ENCODE peak calls at places on chromosomes 3 and 15, in nine cellular contexts. J, T, L, C, I, H, Z, B and P are unnamed samples. For H3K4me1, the result is how much of the 10 kb centered on the place peaks cover.

GRCh38 chr15:87500240-87500639 is 756.3 kb downstream of the NTRK3 start:
- DNase-seq in J (no peak), T (no peak), L (no peak), C (peak), I (no peak), H (no peak), Z (no peak), B (no peak), P (no peak)

GRCh38 chr3:125433611-125434041 is 58.5 kb upstream of the ZNF148 start:
- DNase-seq in J (no peak), T (no peak), L (no peak), C (no peak), I (no peak), H (no peak), Z (no peak), B (peak), P (no peak)

GRCh38 chr15:96409231-96410138 is 79.0 kb downstream of the NR2F2 start:
- DNase-seq in J (no peak), T (no peak), L (no peak), C (peak), I (no peak), H (peak), Z (peak), B (no peak), P (no peak)

GRCh38 chr3:194446172-194446571 is 40.6 kb downstream of the ATP13A3 start:
- DNase-seq in J (no peak), T (no peak), L (no peak), C (no peak), I (no peak), H (no peak), Z (no peak), B (no peak), P (no peak)

GRCh38 chr3:171936231-171936841 is 93.2 kb downstream of the TMEM212 start:
- DNase-seq in J (no peak), T (no peak), L (peak), C (no peak), I (no peak), H (peak), Z (no peak), B (peak), P (no peak)

GRCh38 chr15:77869021-77869895 is 208.3 kb downstream of the TBC1D2B start:
- DNase-seq in J (no peak), T (no peak), L (no peak), C (no peak), I (no peak), H (no peak), Z (no peak), B (no peak), P (no peak)

GRCh38 chr3:119731545-119732343 is 28.9 kb downstream of the CFAP91 start:
- DNase-seq in J (no peak), T (no peak), L (no peak), C (no peak), I (no peak), H (no peak), Z (peak), B (no peak), P (no peak)

GRCh38 chr15:40787344-40787841 is 17.6 kb downstream of the C15orf62 start:
- DNase-seq in J (no peak), T (no peak), L (no peak), C (peak), I (peak), H (peak), Z (no peak), B (peak), P (peak)

GRCh38 chr15:60326824-60327654 is 70.7 kb downstream of the ANXA2 start:
- DNase-seq in J (no peak), T (peak), L (no peak), C (peak), I (no peak), H (peak), Z (peak), B (peak), P (peak)

GRCh38 chr3:61202086-61202485 is 49.2 kb downstream of the FHIT start:
- DNase-seq in J (no peak), T (no peak), L (no peak), C (no peak), I (no peak), H (no peak), Z (no peak), B (no peak), P (no peak)

GRCh38 chr3:59480486-59480995 is 430.7 kb upstream of the CFAP20DC start:
- DNase-seq in J (no peak), T (no peak), L (no peak), C (no peak), I (no peak), H (no peak), Z (no peak), B (no peak), P (no peak)

GRCh38 chr15:62392411-62392810 is 227.3 kb upstream of the C2CD4B start:
- DNase-seq in J (no peak), T (peak), L (peak), C (peak), I (no peak), H (peak), Z (peak), B (no peak), P (peak)

GRCh38 chr15:51649659-51650521 is 27.3 kb upstream of the DMXL2 start:
- DNase-seq in J (no peak), T (peak), L (no peak), C (peak), I (no peak), H (peak), Z (peak), B (peak), P (no peak)

GRCh38 chr15:74443100-74443909 is 9.5 kb upstream of the SEMA7A start:
- DNase-seq in J (no peak), T (no peak), L (no peak), C (no peak), I (no peak), H (no peak), Z (peak), B (no peak), P (no peak)

GRCh38 chr3:149816986-149817385 is 4.0 kb downstream of the RNF13 start:
- DNase-seq in J (no peak), T (no peak), L (no peak), C (no peak), I (no peak), H (no peak), Z (no peak), B (no peak), P (no peak)

GRCh38 chr15:68694111-68694510 is 115.3 kb downstream of the CORO2B start:
- DNase-seq in J (no peak), T (no peak), L (no peak), C (no peak), I (no peak), H (no peak), Z (no peak), B (no peak), P (no peak)

GRCh38 chr3:183764854-183765731 is 60.3 kb downstream of the MAP6D1 start:
- DNase-seq in J (no peak), T (no peak), L (no peak), C (no peak), I (no peak), H (peak), Z (no peak), B (peak), P (no peak)

GRCh38 chr3:141368062-141368924 is at the start of gene ZBTB38:
- DNase-seq in J (peak), T (peak), L (peak), C (peak), I (peak), H (peak), Z (peak), B (peak), P (peak)

DNA sequence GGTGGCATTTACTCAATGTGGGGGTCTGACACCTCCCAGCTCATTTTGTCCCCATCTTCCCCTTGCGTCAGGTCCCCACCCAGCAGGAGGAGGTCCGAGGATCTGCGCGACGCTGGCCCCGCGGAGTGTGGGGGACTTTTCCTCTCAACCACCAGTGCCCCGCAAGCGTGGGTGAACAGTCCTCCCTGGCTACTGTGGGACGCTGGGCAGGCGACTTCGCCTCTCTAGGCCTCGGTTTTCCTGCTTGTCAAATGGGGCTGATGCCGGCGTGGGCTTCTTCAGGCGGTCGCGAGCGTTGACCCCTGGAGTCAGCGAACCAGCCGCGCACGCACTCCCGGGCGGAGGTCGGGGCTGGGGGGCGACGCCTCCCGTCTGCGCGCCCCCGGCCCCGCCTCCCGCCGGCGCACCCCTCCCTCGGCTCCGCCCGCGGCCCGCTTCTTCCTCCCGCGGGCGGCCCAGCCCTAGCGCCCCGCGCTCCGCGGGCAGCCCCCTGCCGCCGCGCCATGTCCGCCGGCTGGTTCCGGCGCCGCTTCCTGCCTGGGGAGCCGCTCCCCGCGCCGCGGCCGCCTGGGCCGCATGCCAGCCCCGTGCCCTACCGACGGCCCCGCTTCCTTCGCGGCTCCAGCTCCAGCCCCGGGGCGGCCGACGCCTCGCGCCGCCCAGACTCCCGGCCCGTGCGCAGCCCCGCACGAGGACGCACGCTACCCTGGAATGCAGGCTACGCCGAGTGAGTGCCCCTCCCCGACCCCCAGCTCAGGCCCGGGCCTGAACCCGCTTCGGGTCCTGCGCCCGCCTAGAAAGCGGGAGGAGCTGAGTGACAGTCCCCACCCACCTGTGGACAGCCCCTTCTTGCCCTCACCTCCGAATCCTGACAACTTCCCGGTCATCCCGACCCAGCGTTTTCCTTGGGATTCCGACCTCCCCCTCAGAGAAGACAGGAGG is at the start of gene PPM1M:
- DNase-seq in J (peak), T (peak), L (peak), C (peak), I (no peak), H (peak), Z (peak), B (no peak), P (peak)
- H3K4me1 ChIP-seq in J (under half), T (under half), L (under half), C (under half), I (under half), H (under half), Z (under half), B (under half), P (under half)

GRCh38 chr3:29335438-29335837 is 54.6 kb downstream of the RBMS3 start:
- DNase-seq in J (peak), T (peak), L (peak), C (peak), I (peak), H (peak), Z (peak), B (no peak), P (peak)

GRCh38 chr3:29333520-29333919 is 52.6 kb downstream of the RBMS3 start:
- DNase-seq in J (no peak), T (no peak), L (no peak), C (no peak), I (no peak), H (no peak), Z (no peak), B (no peak), P (no peak)

GRCh38 chr3:29331830-29332637 is 51.2 kb downstream of the RBMS3 start:
- DNase-seq in J (no peak), T (no peak), L (no peak), C (no peak), I (peak), H (no peak), Z (no peak), B (no peak), P (no peak)

GRCh38 chr3:29335921-29336320 is 55.0 kb downstream of the RBMS3 start:
- DNase-seq in J (no peak), T (no peak), L (no peak), C (no peak), I (no peak), H (no peak), Z (no peak), B (no peak), P (no peak)

GRCh38 chr3:29334652-29335189 is 53.9 kb downstream of the RBMS3 start:
- DNase-seq in J (no peak), T (no peak), L (no peak), C (no peak), I (no peak), H (no peak), Z (no peak), B (no peak), P (no peak)
- H3K4me3 ChIP-seq in J (no peak), T (peak), L (peak), C (no peak), I (peak), H (no peak), Z (no peak), B (no peak), P (no peak)

DNA sequence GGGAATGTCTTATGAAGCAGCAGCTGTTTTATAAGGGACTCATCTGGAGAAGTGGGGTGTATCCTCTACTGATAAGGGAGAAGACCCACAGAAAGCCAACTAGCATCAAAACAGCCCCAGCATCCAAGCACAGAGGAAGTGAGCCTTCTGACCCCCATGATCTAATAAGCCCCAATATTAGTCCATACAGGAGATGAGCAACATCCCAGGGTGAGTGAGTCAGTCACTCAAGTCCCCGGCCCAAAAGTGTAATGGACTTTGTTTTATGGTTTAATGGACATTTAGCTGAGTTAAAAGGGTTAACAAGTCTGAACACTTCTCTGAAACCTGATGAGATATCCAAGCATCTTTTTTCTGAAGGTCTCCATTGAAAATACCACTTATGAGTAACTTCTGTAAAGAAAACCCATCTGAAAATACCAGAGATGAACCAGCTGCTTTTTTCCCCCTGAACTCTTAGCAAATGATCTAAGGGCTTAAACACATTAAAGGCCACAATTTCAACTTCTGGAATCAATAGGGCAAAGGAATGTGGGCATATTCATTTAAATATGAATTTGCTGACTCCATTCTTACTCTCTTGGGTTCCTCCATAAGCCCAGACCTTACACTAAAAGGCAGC is 115.6 kb downstream of the GREM1 start:
- DNase-seq in J (no peak), T (no peak), L (no peak), C (no peak), I (no peak), H (no peak), Z (no peak), B (no peak), P (no peak)
- TF ChIP-seq CTCF in J (no peak), T (no peak), L (no peak), C (no peak), I (no peak), H (no peak), Z (no peak), B (no peak), P (no peak)

GRCh38 chr3:52477076-52477895 is 17.9 kb upstream of the STAB1 start:
- DNase-seq in J (no peak), T (no peak), L (no peak), C (no peak), I (no peak), H (no peak), Z (no peak), B (no peak), P (no peak)
- H3K4me1 ChIP-seq in J (under half), T (under half), L (under half), C (under half), I (under half), H (under half), Z (under half), B (under half), P (under half)

GRCh38 chr3:185584681-185585080 is 1.4 kb upstream of the SENP2 start:
- DNase-seq in J (no peak), T (no peak), L (no peak), C (no peak), I (no peak), H (no peak), Z (no peak), B (peak), P (no peak)

GRCh38 chr3:185583925-185584324 is 2.2 kb upstream of the SENP2 start:
- DNase-seq in J (no peak), T (no peak), L (no peak), C (peak), I (no peak), H (peak), Z (peak), B (no peak), P (peak)

GRCh38 chr3:185586644-185586964 is 509 bp downstream of the SENP2 start:
- DNase-seq in J (no peak), T (no peak), L (no peak), C (no peak), I (no peak), H (no peak), Z (no peak), B (no peak), P (no peak)

GRCh38 chr3:185585523-185585861 is 603 bp upstream of the SENP2 start:
- DNase-seq in J (no peak), T (no peak), L (no peak), C (no peak), I (no peak), H (peak), Z (no peak), B (no peak), P (peak)

DNA sequence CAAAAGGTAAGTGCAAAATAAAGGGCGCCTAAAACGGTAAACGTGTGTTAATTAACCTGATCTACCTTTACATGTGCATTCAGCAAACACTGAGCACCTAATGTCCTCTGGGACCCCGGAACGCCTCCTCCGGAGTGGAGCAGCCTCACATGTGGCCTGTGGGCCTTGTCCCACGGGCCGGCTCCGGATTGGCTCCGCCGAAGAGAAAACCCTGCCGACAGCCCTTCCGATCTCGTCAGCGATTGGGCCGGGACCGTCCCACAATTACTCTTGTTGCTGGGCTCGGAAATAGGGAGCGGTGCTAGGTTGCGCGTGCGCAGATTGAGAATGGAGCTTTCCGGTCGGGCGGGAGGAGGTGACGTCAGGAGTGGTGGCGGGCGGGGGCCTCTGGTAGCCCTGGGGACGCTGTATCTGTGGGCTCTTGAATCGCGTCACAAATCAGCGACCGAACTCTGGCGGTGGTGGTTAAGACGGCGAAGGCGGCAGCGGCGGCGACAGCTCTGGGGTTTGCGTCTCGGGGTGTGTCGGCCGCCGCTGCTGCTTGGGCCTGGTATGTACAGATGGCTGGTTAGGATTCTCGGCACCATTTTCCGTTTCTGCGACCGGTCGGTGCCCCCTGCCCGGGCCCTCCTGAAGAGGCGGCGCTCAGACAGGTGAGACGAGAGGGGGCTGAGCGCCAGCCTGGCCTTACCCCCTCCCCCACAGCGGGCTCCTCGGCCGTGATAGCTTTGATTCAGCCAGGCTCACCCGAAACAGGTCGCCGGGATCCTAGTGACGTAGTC is at the start of gene SENP2:
- DNase-seq in J (peak), T (peak), L (peak), C (peak), I (peak), H (peak), Z (peak), B (peak), P (peak)
- H3K4me3 ChIP-seq in J (peak), T (peak), L (peak), C (peak), I (peak), H (peak), Z (peak), B (peak), P (peak)

GRCh38 chr3:186929676-186930075 is 650 bp upstream of the ST6GAL1 start:
- DNase-seq in J (no peak), T (no peak), L (no peak), C (peak), I (no peak), H (no peak), Z (peak), B (no peak), P (no peak)

GRCh38 chr3:186929186-186929585 is 1.1 kb upstream of the ST6GAL1 start:
- DNase-seq in J (no peak), T (no peak), L (no peak), C (no peak), I (no peak), H (no peak), Z (no peak), B (no peak), P (no peak)

GRCh38 chr3:186930639-186931486 is 537 bp downstream of the ST6GAL1 start:
- DNase-seq in J (peak), T (peak), L (peak), C (peak), I (no peak), H (peak), Z (peak), B (peak), P (peak)

GRCh38 chr3:186931487-186932280 is 1.4 kb downstream of the ST6GAL1 start:
- DNase-seq in J (no peak), T (peak), L (peak), C (peak), I (peak), H (peak), Z (peak), B (peak), P (peak)

GRCh38 chr3:186930143-186930638 is at the start of gene ST6GAL1:
- DNase-seq in J (peak), T (peak), L (peak), C (peak), I (peak), H (peak), Z (peak), B (peak), P (peak)
- TF ChIP-seq CTCF in J (no peak), T (peak), L (peak), C (peak), I (no peak), H (peak), Z (peak), B (peak), P (no peak)

DNA sequence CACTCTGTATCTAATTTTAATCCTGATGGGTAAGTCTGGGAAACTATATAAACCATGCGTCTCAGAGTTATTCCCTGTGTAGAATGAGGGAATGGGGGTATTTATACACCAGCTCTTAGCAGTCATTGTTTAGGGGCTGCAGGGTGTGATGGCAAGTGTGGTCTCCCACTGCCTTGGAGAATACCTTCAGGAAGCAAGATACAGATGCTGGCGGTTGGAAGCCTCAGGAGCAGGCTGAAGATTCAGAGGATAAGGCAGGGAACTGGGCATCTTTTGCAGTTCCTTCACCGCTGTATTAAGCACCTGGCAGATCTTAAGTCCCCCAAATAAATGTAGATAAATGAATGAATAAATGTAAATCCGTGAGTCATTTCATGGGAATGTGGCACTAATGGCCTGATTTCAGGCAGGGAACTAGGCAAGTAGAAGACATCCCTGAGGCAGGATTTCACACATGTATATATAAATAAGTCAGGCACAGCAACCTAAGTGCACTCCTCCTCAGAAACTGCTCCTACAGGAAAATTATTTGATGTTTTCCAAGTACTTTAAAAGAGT is 209.2 kb upstream of the GADL1 start:
- DNase-seq in J (no peak), T (no peak), L (no peak), C (no peak), I (no peak), H (no peak), Z (no peak), B (no peak), P (no peak)
- H3K4me1 ChIP-seq in J (under half), T (under half), L (under half), C (under half), I (under half), H (under half), Z (under half), B (under half), P (under half)